ENCODE peak calls at places on chromosomes 3 and 15, in five cellular contexts. I is GM10248, F is tibial nerve, X is hepatocyte, K is endothelial cell of umbilical vein. U is an unnamed sample.

GRCh38 chr3:10395671-10396070 is 74.8 kb upstream of the SEC13 start:
- DNase-seq in I (no peak), F (no peak), X (no peak), K (no peak), U (no peak)

GRCh38 chr3:119352235-119352634 is 58.1 kb downstream of the ARHGAP31 start:
- DNase-seq in I (peak; percentile 65), F (no peak), X (no peak), K (no peak), U (no peak)

GRCh38 chr3:14780927-14781507 is 37.7 kb upstream of the FGD5 start:
- DNase-seq in I (peak; percentile 82), F (no peak), X (peak; percentile 82), K (peak; percentile 62), U (peak; percentile 60)

GRCh38 chr3:54928056-54928770 is at the start of gene LRTM1:
- DNase-seq in I (no peak), F (no peak), X (no peak), K (no peak), U (no peak)

GRCh38 chr3:140529096-140529495 is 148.8 kb upstream of the TRIM42 start:
- DNase-seq in I (no peak), F (no peak), X (peak; percentile 26), K (no peak), U (no peak)

GRCh38 chr3:187382609-187383151 is 14.5 kb downstream of the RTP4 start:
- DNase-seq in I (no peak), F (no peak), X (peak; percentile 13), K (peak; percentile 41), U (no peak)

GRCh38 chr3:45088543-45088942 is 57.6 kb downstream of the CDCP1 start:
- DNase-seq in I (no peak), F (no peak), X (no peak), K (no peak), U (no peak)

GRCh38 chr3:151322549-151322948 is 5.9 kb upstream of the GPR87 start:
- DNase-seq in I (no peak), F (no peak), X (no peak), K (no peak), U (no peak)

GRCh38 chr3:81170298-81170697 is 591.1 kb downstream of the GBE1 start:
- DNase-seq in I (no peak), F (no peak), X (no peak), K (no peak), U (no peak)

GRCh38 chr3:120460217-120460616 is 9.4 kb upstream of the FSTL1 start:
- DNase-seq in I (no peak), F (no peak), X (no peak), K (no peak), U (no peak)

GRCh38 chr3:102510663-102511062 is 75.8 kb downstream of the ZPLD1 start:
- DNase-seq in I (no peak), F (no peak), X (no peak), K (no peak), U (no peak)

GRCh38 chr3:140941434-140942220 is at the start of gene SLC25A36:
- DNase-seq in I (peak; percentile 95), F (peak; percentile 96), X (peak; percentile 99), K (peak; percentile 98), U (peak; percentile 97)

GRCh38 chr15:65027593-65027992 is 1.8 kb downstream of the MTFMT start:
- DNase-seq in I (no peak), F (no peak), X (no peak), K (no peak), U (no peak)

GRCh38 chr3:64184621-64185020 is 40.6 kb downstream of the PRICKLE2 start:
- DNase-seq in I (no peak), F (no peak), X (no peak), K (no peak), U (no peak)

GRCh38 chr15:82943176-82943575 is 9.3 kb downstream of the HOMER2 start:
- DNase-seq in I (no peak), F (no peak), X (no peak), K (no peak), U (no peak)

GRCh38 chr3:12798559-12799179 is 2.2 kb downstream of the CAND2 start:
- DNase-seq in I (no peak), F (no peak), X (no peak), K (no peak), U (no peak)

GRCh38 chr15:55108448-55108847 is 88.3 kb downstream of the RSL24D1 start:
- DNase-seq in I (no peak), F (no peak), X (no peak), K (no peak), U (no peak)

GRCh38 chr3:137217733-137218132 is 259.9 kb downstream of the IL20RB start:
- DNase-seq in I (no peak), F (no peak), X (no peak), K (no peak), U (peak; percentile 39)

GRCh38 chr3:70977712-70978111 is 605.8 kb downstream of the FOXP1 start:
- DNase-seq in I (no peak), F (no peak), X (no peak), K (no peak), U (no peak)

GRCh38 chr15:61049934-61050333 is 179.2 kb downstream of the RORA start:
- DNase-seq in I (no peak), F (no peak), X (peak; percentile 45), K (no peak), U (no peak)

GRCh38 chr15:31296304-31297220 is 30.1 kb upstream of the KLF13 start:
- DNase-seq in I (no peak), F (no peak), X (peak; percentile 74), K (peak; percentile 61), U (no peak)

GRCh38 chr15:101600024-101600423 is 52.2 kb downstream of the TM2D3 start:
- DNase-seq in I (no peak), F (no peak), X (peak; percentile 42), K (no peak), U (no peak)

GRCh38 chr15:85485956-85486567 is 105.7 kb downstream of the AKAP13 start:
- DNase-seq in I (peak; percentile 73), F (peak; percentile 91), X (peak; percentile 86), K (peak; percentile 78), U (peak; percentile 67)

GRCh38 chr3:168073842-168074311 is 21.8 kb downstream of the GOLIM4 start:
- DNase-seq in I (no peak), F (no peak), X (no peak), K (no peak), U (no peak)

GRCh38 chr3:26623409-26624208 is 1.0 kb downstream of the LRRC3B start:
- DNase-seq in I (no peak), F (no peak), X (peak; percentile 16), K (no peak), U (no peak)

GRCh38 chr3:36700537-36701248 is 63.7 kb downstream of the DCLK3 start:
- DNase-seq in I (peak; percentile 53), F (peak; percentile 57), X (peak; percentile 75), K (peak; percentile 52), U (peak; percentile 67)

GRCh38 chr3:68017069-68017468 is 362.7 kb upstream of the SUCLG2 start:
- DNase-seq in I (no peak), F (no peak), X (no peak), K (no peak), U (no peak)

GRCh38 chr3:178706411-178706810 is 170.2 kb downstream of the KCNMB2 start:
- DNase-seq in I (no peak), F (no peak), X (no peak), K (no peak), U (no peak)

GRCh38 chr3:53709856-53710674 is 136.2 kb downstream of the CHDH start:
- DNase-seq in I (peak; percentile 74), F (peak; percentile 82), X (peak; percentile 90), K (peak; percentile 72), U (peak; percentile 66)

GRCh38 chr3:3038201-3038991 is 71.8 kb downstream of the IL5RA start:
- DNase-seq in I (no peak), F (no peak), X (peak; percentile 37), K (no peak), U (no peak)

GRCh38 chr3:126972866-126973265 is 10.0 kb upstream of the PLXNA1 start:
- DNase-seq in I (no peak), F (no peak), X (no peak), K (no peak), U (no peak)
- TF ChIP-seq CTCF in I (no peak), F (no peak), X (no peak), K (no peak), U (no peak)

GRCh38 chr3:66836363-66837152 is 161.5 kb upstream of the KBTBD8 start:
- DNase-seq in I (no peak), F (no peak), X (no peak), K (peak; percentile 8), U (no peak)
- TF ChIP-seq CTCF in I (no peak), F (peak; percentile 42), X (peak; percentile 53), K (no peak), U (peak; percentile 11)

DNA sequence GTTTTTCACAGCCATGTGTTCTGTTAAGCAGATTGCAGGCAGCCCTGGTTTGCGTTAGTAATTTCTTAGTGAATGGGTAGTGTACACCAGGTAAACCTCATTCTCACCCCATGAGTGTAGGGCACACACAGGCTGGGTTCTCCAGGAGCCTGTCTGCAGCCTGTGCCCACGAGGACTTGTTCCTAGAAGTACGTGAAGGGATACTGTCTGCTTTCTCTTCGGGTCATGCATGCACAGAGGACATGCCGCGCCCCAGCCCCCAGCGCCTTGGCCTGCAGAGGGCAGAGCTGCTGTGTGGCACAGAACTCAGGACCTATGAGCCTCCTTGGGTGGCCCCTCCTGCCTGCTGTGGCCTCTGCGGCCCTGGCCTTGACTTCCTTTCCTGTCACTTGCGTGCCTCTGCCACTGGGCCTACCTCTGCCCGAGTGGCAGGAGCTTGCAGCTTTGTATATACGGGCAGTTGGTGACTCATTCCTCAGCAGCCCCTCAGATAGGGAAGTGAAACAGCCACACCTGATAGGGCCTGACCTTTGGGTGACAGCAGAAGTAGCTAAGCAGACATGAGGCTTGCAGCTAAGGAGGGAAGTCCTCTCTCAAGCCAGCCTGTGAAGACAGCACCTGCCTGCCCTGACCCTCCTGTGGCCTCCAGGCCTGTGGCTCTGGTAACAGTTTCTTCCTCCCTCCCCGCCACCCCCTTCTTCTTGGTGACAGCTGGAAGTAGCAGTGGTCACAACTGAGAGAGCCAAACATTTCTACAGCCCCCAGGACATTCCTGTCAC is 19.5 kb downstream of the PPCDC start:
- DNase-seq in I (peak; percentile 89), F (peak; percentile 47), X (peak; percentile 84), K (peak; percentile 63), U (peak; percentile 60)
- TF ChIP-seq CTCF in I (peak; percentile 88), F (peak; percentile 50), X (peak; percentile 50), K (peak; percentile 67), U (peak; percentile 57)

DNA sequence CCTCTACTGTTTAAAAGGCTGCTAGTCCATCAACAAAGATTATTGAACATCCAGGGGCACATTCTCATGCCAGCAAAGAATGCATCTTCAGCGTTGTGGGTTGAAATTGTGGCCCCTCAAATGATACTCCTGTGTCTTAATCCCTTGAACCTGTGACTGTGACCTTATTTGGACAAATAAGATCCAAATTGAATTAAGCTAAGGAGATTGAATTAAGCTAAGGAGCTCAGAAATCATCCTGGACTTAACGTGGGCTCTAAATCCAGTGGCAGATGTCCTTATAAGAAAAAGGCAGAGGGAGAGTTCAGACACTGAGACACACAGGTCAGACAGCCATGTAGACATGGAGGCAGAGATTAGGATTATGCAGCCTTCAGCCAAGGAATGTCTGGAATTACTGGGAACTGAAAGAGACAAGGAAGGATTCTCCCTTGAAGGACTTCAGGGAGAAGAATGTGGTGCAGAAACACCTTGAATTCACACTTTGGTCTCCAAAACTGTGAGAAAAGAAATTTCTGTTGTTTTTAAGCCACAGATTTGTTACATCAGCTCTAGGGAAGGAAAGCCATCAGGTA is 57.3 kb upstream of the SLC24A5 start:
- DNase-seq in I (no peak), F (no peak), X (no peak), K (no peak), U (no peak)
- TF ChIP-seq CTCF in I (no peak), F (no peak), X (no peak), K (no peak), U (no peak)

U was measured in BE2C.